ENCODE peak calls at places on chromosomes 16 and 17, in eight cellular contexts. One of them, this sample, is unnamed.

GRCh38 chr17:56638536-56639177 is 45.2 kb downstream of the NOG start:
- DNase-seq in activated CD4-positive, alpha-beta T cell treated with anti-CD3 and anti-CD28 coated beads, Interleukin-2, amount 10 ng/mL, durations not matched to agents 7 days and 5 days: no peak
- DNase-seq in pancreas: no peak
- DNase-seq in T1000: no peak
- DNase-seq in effector memory CD4-positive, alpha-beta T cell: no peak
- DNase-seq in nephron progenitor cell: no peak
- DNase-seq in mucosa of descending colon: no peak
- DNase-seq in mesenteric fat pad: no peak
- DNase-seq in this sample: no peak

GRCh38 chr16:66842765-66843164 is 1.4 kb upstream of the CA7 start:
- DNase-seq in activated CD4-positive, alpha-beta T cell treated with anti-CD3 and anti-CD28 coated beads, Interleukin-2, amount 10 ng/mL, durations not matched to agents 7 days and 5 days: no peak
- DNase-seq in pancreas: no peak
- DNase-seq in T1000: no peak
- DNase-seq in effector memory CD4-positive, alpha-beta T cell: no peak
- DNase-seq in nephron progenitor cell: no peak
- DNase-seq in mucosa of descending colon: no peak
- DNase-seq in mesenteric fat pad: peak; percentile 71
- DNase-seq in this sample: no peak

GRCh38 chr17:73826872-73827228 is 182.6 kb upstream of the SDK2 start:
- DNase-seq in activated CD4-positive, alpha-beta T cell treated with anti-CD3 and anti-CD28 coated beads, Interleukin-2, amount 10 ng/mL, durations not matched to agents 7 days and 5 days: no peak
- DNase-seq in pancreas: no peak
- DNase-seq in T1000: no peak
- DNase-seq in effector memory CD4-positive, alpha-beta T cell: no peak
- DNase-seq in nephron progenitor cell: no peak
- DNase-seq in mucosa of descending colon: no peak
- DNase-seq in mesenteric fat pad: no peak
- DNase-seq in this sample: no peak

GRCh38 chr16:67104845-67105244 is 4.9 kb upstream of the PHAF1 start:
- DNase-seq in activated CD4-positive, alpha-beta T cell treated with anti-CD3 and anti-CD28 coated beads, Interleukin-2, amount 10 ng/mL, durations not matched to agents 7 days and 5 days: no peak
- DNase-seq in pancreas: no peak
- DNase-seq in T1000: no peak
- DNase-seq in effector memory CD4-positive, alpha-beta T cell: no peak
- DNase-seq in nephron progenitor cell: no peak
- DNase-seq in mucosa of descending colon: peak; percentile 81
- DNase-seq in mesenteric fat pad: no peak
- DNase-seq in this sample: no peak

GRCh38 chr16:22641030-22641671 is 130.5 kb downstream of the NPIPB5 start:
- DNase-seq in activated CD4-positive, alpha-beta T cell treated with anti-CD3 and anti-CD28 coated beads, Interleukin-2, amount 10 ng/mL, durations not matched to agents 7 days and 5 days: peak; percentile 26
- DNase-seq in pancreas: no peak
- DNase-seq in T1000: peak; percentile 6
- DNase-seq in effector memory CD4-positive, alpha-beta T cell: no peak
- DNase-seq in nephron progenitor cell: peak; percentile 66
- DNase-seq in mucosa of descending colon: peak; percentile 22
- DNase-seq in mesenteric fat pad: no peak
- DNase-seq in this sample: no peak

GRCh38 chr16:8048433-8048832 is 541.9 kb downstream of the TMEM114 start:
- DNase-seq in activated CD4-positive, alpha-beta T cell treated with anti-CD3 and anti-CD28 coated beads, Interleukin-2, amount 10 ng/mL, durations not matched to agents 7 days and 5 days: no peak
- DNase-seq in pancreas: no peak
- DNase-seq in T1000: no peak
- DNase-seq in effector memory CD4-positive, alpha-beta T cell: no peak
- DNase-seq in nephron progenitor cell: no peak
- DNase-seq in mucosa of descending colon: no peak
- DNase-seq in mesenteric fat pad: no peak
- DNase-seq in this sample: no peak

GRCh38 chr16:89190150-89190958 is 10.0 kb downstream of the SLC22A31 start:
- DNase-seq in activated CD4-positive, alpha-beta T cell treated with anti-CD3 and anti-CD28 coated beads, Interleukin-2, amount 10 ng/mL, durations not matched to agents 7 days and 5 days: no peak
- DNase-seq in pancreas: peak; percentile 17
- DNase-seq in T1000: no peak
- DNase-seq in effector memory CD4-positive, alpha-beta T cell: no peak
- DNase-seq in nephron progenitor cell: peak; percentile 16
- DNase-seq in mucosa of descending colon: no peak
- DNase-seq in mesenteric fat pad: no peak
- DNase-seq in this sample: no peak

GRCh38 chr16:55294947-55295346 is 29.1 kb upstream of the IRX6 start:
- DNase-seq in activated CD4-positive, alpha-beta T cell treated with anti-CD3 and anti-CD28 coated beads, Interleukin-2, amount 10 ng/mL, durations not matched to agents 7 days and 5 days: no peak
- DNase-seq in pancreas: no peak
- DNase-seq in T1000: no peak
- DNase-seq in effector memory CD4-positive, alpha-beta T cell: no peak
- DNase-seq in nephron progenitor cell: no peak
- DNase-seq in mucosa of descending colon: no peak
- DNase-seq in mesenteric fat pad: no peak
- DNase-seq in this sample: no peak

This sample was measured in HTR-8/SVneo.